ENCODE peak calls at places on chromosome 10, in four cellular contexts. One of them, this sample, is unnamed.

GRCh38 chr10:129968937-129969527 is 5.0 kb upstream of the EBF3 start:
- DNase-seq in SK-N-SH: peak
- DNase-seq in GM12878: no peak
- DNase-seq in HepG2: peak
- DNase-seq in this sample: peak

GRCh38 chr10:42738669-42739068 is 43.9 kb upstream of the BMS1 start:
- DNase-seq in HepG2: no peak
- DNase-seq in SK-N-SH: no peak
- DNase-seq in GM12878: no peak
- DNase-seq in this sample: no peak

GRCh38 chr10:118721005-118721876 is 33.5 kb downstream of the CACUL1 start:
- DNase-seq in HepG2: peak
- DNase-seq in GM12878: no peak
- DNase-seq in SK-N-SH: peak
- DNase-seq in this sample: peak

GRCh38 chr10:3195706-3196105 is 23.1 kb upstream of the PITRM1 start:
- DNase-seq in SK-N-SH: no peak
- DNase-seq in HepG2: no peak
- DNase-seq in GM12878: no peak
- DNase-seq in this sample: no peak

GRCh38 chr10:79038841-79039201 is 29.9 kb upstream of the ZMIZ1 start:
- DNase-seq in SK-N-SH: no peak
- DNase-seq in HepG2: no peak
- DNase-seq in GM12878: no peak
- DNase-seq in this sample: no peak

GRCh38 chr10:49348593-49348992 is 47.3 kb downstream of the DRGX start:
- DNase-seq in HepG2: no peak
- DNase-seq in SK-N-SH: no peak
- DNase-seq in GM12878: no peak
- DNase-seq in this sample: no peak

GRCh38 chr10:34804306-34804705 is 10.8 kb downstream of the PARD3 start:
- DNase-seq in GM12878: no peak
- DNase-seq in SK-N-SH: no peak
- DNase-seq in HepG2: no peak
- DNase-seq in this sample: no peak

GRCh38 chr10:79051766-79052165 is 17.0 kb upstream of the ZMIZ1 start:
- DNase-seq in SK-N-SH: no peak
- DNase-seq in HepG2: no peak
- DNase-seq in GM12878: no peak
- DNase-seq in this sample: no peak

GRCh38 chr10:13779748-13780147 is 193.0 kb downstream of the PRPF18 start:
- DNase-seq in HepG2: no peak
- DNase-seq in GM12878: no peak
- DNase-seq in SK-N-SH: no peak
- DNase-seq in this sample: no peak

GRCh38 chr10:6255548-6256061 is 52.9 kb downstream of the PFKFB3 start:
- DNase-seq in GM12878: no peak
- DNase-seq in SK-N-SH: no peak
- DNase-seq in HepG2: no peak
- DNase-seq in this sample: no peak

GRCh38 chr10:4283841-4284610 is 499.0 kb upstream of the KLF6 start:
- DNase-seq in GM12878: no peak
- DNase-seq in HepG2: no peak
- DNase-seq in SK-N-SH: no peak
- DNase-seq in this sample: no peak

GRCh38 chr10:80589726-80590373 is 52.1 kb downstream of the SH2D4B start:
- DNase-seq in GM12878: peak
- DNase-seq in HepG2: no peak
- DNase-seq in SK-N-SH: no peak
- DNase-seq in this sample: no peak

GRCh38 chr10:13219685-13220670 is 14.2 kb downstream of the UCMA start:
- DNase-seq in SK-N-SH: no peak
- DNase-seq in HepG2: peak
- DNase-seq in GM12878: peak
- DNase-seq in this sample: peak

GRCh38 chr10:80365510-80365909 is 8.9 kb downstream of the DYDC2 start:
- DNase-seq in GM12878: no peak
- DNase-seq in SK-N-SH: no peak
- DNase-seq in HepG2: no peak
- DNase-seq in this sample: no peak

GRCh38 chr10:124605001-124605370 is 139.2 kb downstream of the FAM53B start:
- DNase-seq in HepG2: no peak
- DNase-seq in SK-N-SH: no peak
- DNase-seq in GM12878: no peak
- DNase-seq in this sample: no peak
- TF ChIP-seq TCF12 in HepG2: no peak
- TF ChIP-seq TCF12 in SK-N-SH: no peak
- TF ChIP-seq TCF12 in GM12878: no peak
- TF ChIP-seq TCF12 in this sample: no peak

GRCh38 chr10:89332092-89332633 is 4.4 kb downstream of the IFIT3 start:
- DNase-seq in HepG2: peak
- DNase-seq in SK-N-SH: no peak
- DNase-seq in GM12878: peak
- DNase-seq in this sample: no peak
- TF ChIP-seq TCF12 in HepG2: peak
- TF ChIP-seq TCF12 in SK-N-SH: no peak
- TF ChIP-seq TCF12 in GM12878: no peak
- TF ChIP-seq TCF12 in this sample: no peak

DNA sequence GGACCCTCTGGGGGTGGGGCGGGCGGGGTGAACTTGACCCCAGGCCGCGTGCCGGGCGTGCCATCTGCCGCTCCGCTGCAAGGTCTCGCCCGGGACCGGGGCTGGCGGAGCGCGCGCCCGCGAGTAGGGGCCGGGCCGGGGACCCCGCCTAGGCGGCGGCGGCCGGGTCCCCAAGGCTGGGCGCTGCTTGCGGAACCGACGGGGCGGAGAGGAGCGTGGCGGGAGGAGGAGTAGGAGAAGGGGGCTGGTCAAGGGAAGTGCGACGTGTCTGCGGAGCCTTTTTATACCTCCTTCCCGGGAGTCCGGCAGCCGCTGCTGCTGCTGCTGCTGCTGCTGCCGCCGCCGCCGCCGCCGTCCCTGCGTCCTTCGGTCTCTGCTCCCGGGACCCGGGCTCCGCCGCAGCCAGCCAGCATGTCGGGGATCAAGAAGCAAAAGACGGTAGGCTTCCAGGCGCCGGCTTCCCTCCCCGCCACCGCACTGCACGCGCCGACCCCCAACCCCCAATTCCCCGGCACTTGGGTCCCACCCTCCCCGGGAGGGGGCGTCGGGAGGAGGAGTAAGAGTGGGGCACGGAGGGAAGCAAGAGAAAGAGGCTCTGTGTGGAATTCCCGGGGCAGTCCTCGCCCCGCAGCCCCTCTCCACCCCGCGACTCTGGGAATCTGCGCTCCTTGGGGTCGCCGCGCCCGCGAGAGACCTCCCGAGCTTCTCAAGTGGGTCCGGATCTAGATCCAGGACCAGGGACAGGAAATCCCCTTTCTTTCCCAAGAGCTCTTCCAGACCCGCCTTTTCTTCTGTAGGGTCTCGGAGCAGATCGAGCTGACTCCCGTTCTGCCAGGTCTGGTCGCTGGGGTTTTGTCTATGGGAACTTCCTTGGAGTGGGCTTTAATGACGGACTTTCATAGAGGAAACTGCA is at the start of gene PAPSS2:
- DNase-seq in GM12878: no peak
- DNase-seq in HepG2: no peak
- DNase-seq in SK-N-SH: peak
- DNase-seq in this sample: peak
- TF ChIP-seq TCF12 in GM12878: no peak
- TF ChIP-seq TCF12 in HepG2: no peak
- TF ChIP-seq TCF12 in SK-N-SH: no peak
- TF ChIP-seq TCF12 in this sample: no peak

DNA sequence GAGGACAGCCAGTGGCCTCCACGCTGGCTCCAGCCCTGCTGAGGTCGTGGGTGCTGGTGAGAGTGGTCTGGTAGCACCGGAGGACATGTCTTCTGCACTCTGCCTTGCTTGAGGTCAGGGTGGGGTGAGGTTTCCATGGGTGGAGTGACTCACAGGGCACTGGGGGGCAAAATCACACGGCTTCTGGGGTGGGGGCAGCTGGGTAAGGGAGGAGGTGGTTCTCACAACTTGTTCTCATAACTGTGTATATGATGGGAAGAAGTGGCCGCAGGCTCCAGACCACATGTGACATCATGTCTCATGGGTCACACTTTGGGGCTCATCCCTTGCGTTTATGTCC is 868 bp upstream of the PRF1 start:
- DNase-seq in GM12878: no peak
- DNase-seq in SK-N-SH: no peak
- DNase-seq in HepG2: no peak
- DNase-seq in this sample: no peak
- TF ChIP-seq TCF12 in GM12878: no peak
- TF ChIP-seq TCF12 in SK-N-SH: no peak
- TF ChIP-seq TCF12 in HepG2: no peak
- TF ChIP-seq TCF12 in this sample: no peak

GRCh38 chr10:62233494-62234283 is 35.0 kb downstream of the RTKN2 start:
- DNase-seq in SK-N-SH: no peak
- DNase-seq in HepG2: no peak
- DNase-seq in GM12878: no peak
- DNase-seq in this sample: no peak

GRCh38 chr10:62234284-62234605 is 34.4 kb downstream of the RTKN2 start:
- DNase-seq in GM12878: no peak
- DNase-seq in HepG2: no peak
- DNase-seq in SK-N-SH: no peak
- DNase-seq in this sample: no peak

GRCh38 chr10:62231371-62231770 is 37.3 kb downstream of the RTKN2 start:
- DNase-seq in GM12878: no peak
- DNase-seq in SK-N-SH: no peak
- DNase-seq in HepG2: peak
- DNase-seq in this sample: no peak

GRCh38 chr10:62230344-62231138 is 38.1 kb downstream of the RTKN2 start:
- DNase-seq in SK-N-SH: no peak
- DNase-seq in HepG2: no peak
- DNase-seq in GM12878: no peak
- DNase-seq in this sample: no peak

DNA sequence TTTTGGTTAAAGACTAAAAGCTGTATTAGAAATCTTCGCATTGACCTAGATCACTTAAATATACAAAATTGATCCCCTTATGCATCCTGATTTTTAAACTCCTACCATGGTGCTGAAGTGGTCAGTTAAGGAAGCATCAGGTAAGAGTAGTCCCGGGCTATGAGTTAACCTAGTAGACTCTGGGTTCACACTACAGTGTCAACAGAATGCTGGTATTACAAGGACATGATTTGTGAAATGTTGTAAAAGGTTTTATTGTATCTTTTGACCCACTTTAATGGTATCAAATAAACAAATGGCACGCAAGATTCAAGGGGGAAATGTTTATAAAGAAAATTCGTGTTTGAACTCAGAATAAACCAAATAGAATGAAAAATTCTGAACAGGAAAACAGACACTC is 36.8 kb downstream of the RTKN2 start:
- DNase-seq in HepG2: peak
- DNase-seq in GM12878: no peak
- DNase-seq in SK-N-SH: no peak
- DNase-seq in this sample: no peak
- TF ChIP-seq TCF12 in HepG2: no peak
- TF ChIP-seq TCF12 in GM12878: no peak
- TF ChIP-seq TCF12 in SK-N-SH: no peak
- TF ChIP-seq TCF12 in this sample: no peak

GRCh38 chr10:73989594-73990142 is 8.2 kb upstream of the VCL start:
- DNase-seq in SK-N-SH: no peak
- DNase-seq in GM12878: no peak
- DNase-seq in HepG2: no peak
- DNase-seq in this sample: no peak

GRCh38 chr10:73991846-73992245 is 6.1 kb upstream of the VCL start:
- DNase-seq in SK-N-SH: no peak
- DNase-seq in GM12878: no peak
- DNase-seq in HepG2: no peak
- DNase-seq in this sample: no peak

GRCh38 chr10:73995035-73995358 is 2.9 kb upstream of the VCL start:
- DNase-seq in SK-N-SH: no peak
- DNase-seq in GM12878: no peak
- DNase-seq in HepG2: no peak
- DNase-seq in this sample: no peak

GRCh38 chr10:73991203-73991602 is 6.7 kb upstream of the VCL start:
- DNase-seq in SK-N-SH: no peak
- DNase-seq in GM12878: no peak
- DNase-seq in HepG2: no peak
- DNase-seq in this sample: no peak

DNA sequence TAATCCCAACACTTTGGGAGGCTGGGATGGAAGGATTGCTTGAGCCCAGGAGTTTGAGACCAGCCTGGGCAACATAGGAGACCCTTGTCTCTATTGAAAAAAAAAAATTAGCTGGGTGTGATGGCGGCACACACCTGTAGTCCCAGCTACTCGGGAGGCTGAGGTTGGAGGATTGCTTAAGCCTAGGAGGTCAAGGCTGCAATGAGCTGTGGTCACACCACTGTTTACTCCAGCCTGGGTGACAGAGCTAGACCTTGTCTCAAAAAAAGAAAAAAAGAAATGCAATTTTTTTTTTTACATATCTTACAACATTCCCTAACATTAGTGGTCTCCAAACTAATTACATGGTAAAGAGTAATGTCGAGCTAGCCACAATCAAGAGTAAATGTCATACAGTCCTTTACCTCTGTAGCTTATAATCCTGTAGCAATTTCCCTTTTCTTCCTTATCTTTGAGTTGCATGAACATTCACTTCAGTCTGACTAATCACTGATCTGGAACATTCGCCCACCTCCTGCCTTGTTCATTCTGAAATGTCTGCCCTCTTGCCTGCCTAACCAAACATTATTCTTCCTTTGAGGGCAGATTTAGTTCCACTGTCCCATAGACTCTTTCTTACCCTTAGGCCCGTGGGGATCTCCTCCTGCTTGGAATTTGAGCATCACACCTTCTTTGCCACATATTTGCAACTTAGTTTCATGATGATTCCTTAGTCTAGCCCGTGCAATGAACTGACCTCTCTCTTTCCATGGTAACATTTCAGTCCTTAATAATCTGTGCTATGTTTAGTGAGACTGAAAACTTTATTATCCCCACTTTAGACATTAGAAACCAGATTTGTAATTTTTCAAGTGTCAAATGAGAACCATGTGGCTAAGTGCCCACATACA is 4.8 kb upstream of the VCL start:
- DNase-seq in GM12878: no peak
- DNase-seq in HepG2: no peak
- DNase-seq in SK-N-SH: no peak
- DNase-seq in this sample: no peak
- TF ChIP-seq TCF12 in GM12878: no peak
- TF ChIP-seq TCF12 in HepG2: no peak
- TF ChIP-seq TCF12 in SK-N-SH: no peak
- TF ChIP-seq TCF12 in this sample: no peak

GRCh38 chr10:132925614-132926013 is 16.8 kb downstream of the CFAP46 start:
- DNase-seq in HepG2: no peak
- DNase-seq in SK-N-SH: no peak
- DNase-seq in GM12878: no peak
- DNase-seq in this sample: no peak
- TF ChIP-seq TCF12 in HepG2: no peak
- TF ChIP-seq TCF12 in SK-N-SH: no peak
- TF ChIP-seq TCF12 in GM12878: no peak
- TF ChIP-seq TCF12 in this sample: no peak